ENCODE peak calls at places on chromosomes 7 and 10, in four cellular contexts. I is Peyer's patch, T is AG04450, P is iPS DF 6.9. D is an unnamed sample.

GRCh38 chr7:155001756-155002410 is 1.0 kb downstream of the PAXIP1 start:
- DNase-seq in I (no peak), P (no peak), T (no peak), D (no peak)

GRCh38 chr7:70506463-70506862 is 625.5 kb upstream of the GALNT17 start:
- DNase-seq in P (no peak), T (no peak), I (peak; percentile 78), D (peak; percentile 69)

GRCh38 chr10:451021-451471 is 238.4 kb downstream of the DIP2C start:
- DNase-seq in T (no peak), P (no peak), I (peak; percentile 87), D (peak; percentile 32)

GRCh38 chr10:3048114-3049019 is 19.0 kb upstream of the PFKP start:
- DNase-seq in P (no peak), T (no peak), I (no peak), D (no peak)

GRCh38 chr10:20682782-20683181 is 214.3 kb downstream of the NEBL start:
- DNase-seq in I (no peak), P (no peak), T (no peak), D (no peak)

GRCh38 chr10:35003906-35004305 is 86.2 kb downstream of the CUL2 start:
- DNase-seq in P (no peak), I (no peak), T (no peak), D (no peak)

GRCh38 chr10:75496191-75496567 is 64.8 kb downstream of the LRMDA start:
- DNase-seq in I (no peak), T (no peak), P (no peak), D (no peak)

GRCh38 chr7:140047197-140047596 is 15.6 kb downstream of the PARP12 start:
- DNase-seq in I (no peak), P (no peak), T (no peak), D (no peak)

GRCh38 chr10:22503315-22504090 is 158.2 kb downstream of the SPAG6 start:
- DNase-seq in P (no peak), I (no peak), T (no peak), D (no peak)

GRCh38 chr10:121655254-121656142 is 57.3 kb upstream of the FGFR2 start:
- DNase-seq in I (no peak), T (no peak), P (no peak), D (no peak)

GRCh38 chr10:63133787-63134557 is 844 bp downstream of the NRBF2 start:
- DNase-seq in T (no peak), P (no peak), I (no peak), D (no peak)

GRCh38 chr10:105259201-105259600 is 618.1 kb downstream of the SORCS3 start:
- DNase-seq in T (no peak), I (no peak), P (no peak), D (no peak)

GRCh38 chr10:45282061-45282460 is 33.3 kb downstream of the OR13A1 start:
- DNase-seq in P (no peak), T (no peak), I (no peak), D (no peak)

GRCh38 chr10:121851791-121852190 is 76.0 kb downstream of the ATE1 start:
- DNase-seq in P (no peak), I (no peak), T (no peak), D (no peak)

GRCh38 chr10:126373137-126373536 is 15.1 kb downstream of the ADAM12 start:
- DNase-seq in P (no peak), T (peak; percentile 53), I (no peak), D (no peak)

GRCh38 chr10:110448682-110449418 is 48.9 kb upstream of the DUSP5 start:
- DNase-seq in T (no peak), P (no peak), I (peak; percentile 32), D (no peak)

GRCh38 chr7:112290065-112290464 is 83.6 kb downstream of the ZNF277 start:
- DNase-seq in P (no peak), I (no peak), T (no peak), D (no peak)

GRCh38 chr7:50470250-50471163 is 20.4 kb upstream of the FIGNL1 start:
- DNase-seq in I (no peak), P (no peak), T (no peak), D (no peak)

GRCh38 chr7:95246935-95247370 is 77.4 kb downstream of the PON1 start:
- DNase-seq in I (peak; percentile 68), P (peak; percentile 55), T (peak; percentile 18), D (peak; percentile 79)

GRCh38 chr10:61847640-61848039 is 53.9 kb upstream of the ARID5B start:
- DNase-seq in T (no peak), I (no peak), P (no peak), D (no peak)

GRCh38 chr10:69506834-69507643 is 55.8 kb downstream of the TSPAN15 start:
- DNase-seq in T (no peak), I (no peak), P (no peak), D (peak; percentile 21)

GRCh38 chr10:93074597-93075368 is 1.1 kb downstream of the CYP26A1 start:
- DNase-seq in T (no peak), P (no peak), I (no peak), D (no peak)

GRCh38 chr10:110326351-110327032 is 21.8 kb upstream of the SMNDC1 start:
- DNase-seq in I (no peak), T (peak; percentile 59), P (no peak), D (peak; percentile 21)

GRCh38 chr10:1572519-1573333 is 164.6 kb downstream of the ADARB2 start:
- DNase-seq in I (peak; percentile 25), T (no peak), P (no peak), D (no peak)

GRCh38 chr10:57786850-57787750 is 480.6 kb downstream of the IPMK start:
- DNase-seq in I (no peak), T (no peak), P (no peak), D (no peak)

GRCh38 chr7:142384508-142384922 is 126.7 kb upstream of the PRSS58 start:
- DNase-seq in P (no peak), T (no peak), I (no peak), D (no peak)

GRCh38 chr10:23534328-23534727 is 95.5 kb downstream of the OTUD1 start:
- DNase-seq in P (no peak), T (no peak), I (no peak), D (no peak)

GRCh38 chr10:6401562-6402348 is 178.3 kb downstream of the PRKCQ start:
- DNase-seq in T (peak; percentile 84), P (peak; percentile 75), I (peak; percentile 88), D (peak; percentile 91)

GRCh38 chr10:90306187-90306586 is 551.7 kb downstream of the HTR7 start:
- DNase-seq in I (no peak), T (peak; percentile 86), P (no peak), D (no peak)

GRCh38 chr10:60974463-60975149 is 30.6 kb upstream of the RHOBTB1 start:
- DNase-seq in T (no peak), P (no peak), I (no peak), D (peak; percentile 66)

GRCh38 chr10:17585001-17585400 is 32.2 kb downstream of the HACD1 start:
- DNase-seq in P (no peak), I (no peak), T (no peak), D (no peak)

GRCh38 chr7:158648168-158648567 is 56.4 kb downstream of the NCAPG2 start:
- DNase-seq in I (no peak), P (no peak), T (no peak), D (no peak)

GRCh38 chr7:19520392-19520791 is 188.4 kb downstream of the POLR1F start:
- DNase-seq in P (no peak), T (no peak), I (no peak), D (no peak)

GRCh38 chr10:691216-691615 is 1.7 kb upstream of the DIP2C start:
- DNase-seq in I (no peak), T (no peak), P (no peak), D (no peak)

GRCh38 chr7:106045139-106045538 is 67.0 kb downstream of the SYPL1 start:
- DNase-seq in P (no peak), T (no peak), I (no peak), D (no peak)

GRCh38 chr7:98284335-98285036 is 3.0 kb downstream of the BRI3 start:
- DNase-seq in P (no peak), I (peak; percentile 90), T (no peak), D (peak; percentile 95)

GRCh38 chr10:51743146-51743545 is 43.8 kb upstream of the CSTF2T start:
- DNase-seq in P (no peak), I (no peak), T (no peak), D (no peak)

GRCh38 chr10:63671317-63671937 is 150.2 kb downstream of the REEP3 start:
- DNase-seq in P (no peak), I (no peak), T (peak; percentile 55), D (no peak)

GRCh38 chr7:123995617-123996326 is 37.1 kb downstream of the TMEM229A start:
- DNase-seq in T (no peak), P (no peak), I (no peak), D (no peak)

GRCh38 chr7:123242467-123243097 is 42.8 kb upstream of the SLC13A1 start:
- DNase-seq in P (no peak), T (no peak), I (peak; percentile 67), D (peak; percentile 91)

GRCh38 chr7:103106336-103107070 is 31.6 kb downstream of the ARMC10 start:
- DNase-seq in I (no peak), T (no peak), P (peak; percentile 25), D (no peak)
- H3K27ac ChIP-seq in I (no peak overlapping the region), T (peak overlapping the region; percentile 21), P (no peak overlapping the region), D (no peak overlapping the region)

GRCh38 chr10:114545071-114545470 is 113.0 kb downstream of the ABLIM1 start:
- DNase-seq in T (no peak), P (no peak), I (no peak), D (no peak)
- H3K4me3 ChIP-seq in T (no peak overlapping the region), P (no peak overlapping the region), I (no peak overlapping the region), D (no peak overlapping the region)

DNA sequence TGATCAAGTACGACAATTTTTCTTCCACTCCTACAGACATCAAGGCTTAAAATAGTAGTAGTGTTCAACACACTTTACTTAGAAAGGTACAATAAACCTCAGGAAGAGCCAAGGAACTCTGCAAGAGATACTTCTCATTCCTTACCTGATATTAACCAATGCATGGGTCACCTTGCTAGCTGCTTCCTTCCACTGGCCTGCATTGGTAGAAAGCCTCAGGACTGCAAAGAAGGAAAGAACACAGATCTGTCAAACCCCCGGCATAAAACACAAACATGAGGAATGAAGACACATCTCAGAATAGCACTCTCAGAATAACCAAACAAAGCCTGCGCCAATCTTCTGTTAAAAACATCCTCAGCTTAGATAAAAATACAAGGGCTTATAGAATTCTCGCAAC is 96.1 kb upstream of the KCNIP2 start:
- DNase-seq in P (no peak), I (no peak), T (no peak), D (no peak)
- H3K27ac ChIP-seq in P (no peak overlapping the region), I (no peak overlapping the region), T (peak overlapping the region; percentile 96), D (peak overlapping the region; percentile 61)

GRCh38 chr10:125153693-125154490 is 6.5 kb downstream of the CTBP2 start:
- DNase-seq in T (no peak), P (no peak), I (no peak), D (peak; percentile 42)

GRCh38 chr10:125155101-125155500 is 5.3 kb downstream of the CTBP2 start:
- DNase-seq in T (no peak), I (no peak), P (no peak), D (peak; percentile 17)

GRCh38 chr10:125155669-125156068 is 4.7 kb downstream of the CTBP2 start:
- DNase-seq in I (peak; percentile 26), P (no peak), T (no peak), D (no peak)

GRCh38 chr10:125156196-125156595 is 4.2 kb downstream of the CTBP2 start:
- DNase-seq in P (no peak), I (peak; percentile 19), T (no peak), D (peak; percentile 31)

GRCh38 chr10:125154529-125154928 is 5.8 kb downstream of the CTBP2 start:
- DNase-seq in P (no peak), I (no peak), T (no peak), D (peak; percentile 53)
- H3K4me3 ChIP-seq in P (no peak overlapping the region), I (no peak overlapping the region), T (no peak overlapping the region), D (no peak overlapping the region)